ENCODE peak calls at places on chromosomes 12 and 14, in nine cellular contexts. A is ovary, Q is foreskin fibroblast, E is ascending aorta, D is neural crest cell, L is RWPE1, U is GM13977, Z is IMR-90, J is AG10803. M is an unnamed sample.

GRCh38 chr12:12796928-12797788 is 11.7 kb downstream of the APOLD1 start:
- DNase-seq in L (no peak), Q (no peak), D (no peak), E (no peak), U (no peak), J (no peak), Z (no peak), A (no peak), M (no peak)

GRCh38 chr12:6372403-6373003 is 2.9 kb downstream of the SCNN1A start:
- DNase-seq in E (no peak), L (peak), D (no peak), J (peak), Q (peak), U (no peak), A (no peak), Z (peak), M (no peak)

GRCh38 chr12:57369202-57369601 is 61.6 kb downstream of the R3HDM2 start:
- DNase-seq in E (no peak), A (no peak), Q (no peak), Z (no peak), J (no peak), L (no peak), D (no peak), U (no peak), M (no peak)

GRCh38 chr12:9792961-9793617 is 32.4 kb upstream of the CD69 start:
- DNase-seq in E (no peak), U (no peak), Q (peak), J (peak), A (no peak), Z (peak), D (no peak), L (peak), M (no peak)

GRCh38 chr12:116990971-116991966 is 80.5 kb downstream of the FBXW8 start:
- DNase-seq in J (peak), L (no peak), A (no peak), U (no peak), E (no peak), Z (peak), D (no peak), Q (peak), M (no peak)

GRCh38 chr12:110249716-110250225 is 31.3 kb upstream of the ATP2A2 start:
- DNase-seq in A (no peak), E (peak), U (no peak), Q (no peak), L (no peak), Z (no peak), D (no peak), J (peak), M (no peak)

GRCh38 chr14:105093426-105094192 is 28.4 kb upstream of the GPR132 start:
- DNase-seq in E (peak), U (peak), D (peak), A (peak), Z (peak), J (peak), L (peak), Q (peak), M (peak)

GRCh38 chr12:2094597-2094996 is 41.8 kb downstream of the CACNA1C start:
- DNase-seq in U (no peak), A (no peak), E (no peak), Q (peak), L (no peak), Z (peak), D (no peak), J (peak), M (no peak)

GRCh38 chr12:19829100-19829853 is 390.0 kb downstream of the AEBP2 start:
- DNase-seq in L (no peak), D (no peak), Q (no peak), E (no peak), A (no peak), Z (peak), U (peak), J (no peak), M (no peak)

GRCh38 chr12:88579941-88580871 is at the start of gene KITLG:
- DNase-seq in J (peak), L (peak), U (peak), A (peak), E (peak), D (peak), Q (peak), Z (peak), M (peak)

GRCh38 chr12:85866929-85867776 is 6.9 kb upstream of the NTS start:
- DNase-seq in E (no peak), Z (peak), A (no peak), J (peak), Q (peak), U (peak), D (peak), L (peak), M (no peak)

GRCh38 chr14:74502236-74503019 is 8.9 kb downstream of the ISCA2 start:
- DNase-seq in Q (peak), A (no peak), L (no peak), E (peak), U (peak), Z (peak), D (peak), J (peak), M (no peak)

GRCh38 chr14:95003099-95003960 is 154.0 kb downstream of the DICER1 start:
- DNase-seq in E (no peak), D (no peak), L (no peak), U (no peak), A (no peak), Q (no peak), J (no peak), Z (no peak), M (no peak)

GRCh38 chr12:22374499-22374898 is 40.0 kb upstream of the ST8SIA1 start:
- DNase-seq in U (no peak), A (no peak), L (no peak), Q (no peak), E (no peak), J (no peak), D (no peak), Z (no peak), M (no peak)

GRCh38 chr12:6662602-6662905 is 365 bp downstream of the ING4 start:
- DNase-seq in D (no peak), Q (no peak), A (no peak), Z (no peak), U (no peak), E (no peak), L (peak), J (no peak), M (no peak)

GRCh38 chr14:104687601-104688504 is 1.6 kb upstream of the INF2 start:
- DNase-seq in D (no peak), L (peak), Z (no peak), U (no peak), A (peak), Q (no peak), J (peak), E (peak), M (peak)

GRCh38 chr12:12441891-12442461 is 85.1 kb downstream of the BORCS5 start:
- DNase-seq in Z (peak), A (no peak), Q (no peak), J (no peak), D (no peak), L (no peak), U (peak), E (no peak), M (no peak)

GRCh38 chr12:83753882-83754281 is 1067.2 kb downstream of the TMTC2 start:
- DNase-seq in D (no peak), A (no peak), J (no peak), L (no peak), E (no peak), Z (no peak), Q (no peak), U (no peak), M (no peak)

GRCh38 chr12:4145990-4146859 is 127.3 kb upstream of the CCND2 start:
- DNase-seq in A (no peak), Z (no peak), Q (no peak), J (no peak), E (no peak), L (no peak), D (no peak), U (no peak), M (no peak)

GRCh38 chr12:10293570-10294227 is 14.0 kb upstream of the KLRD1 start:
- DNase-seq in D (no peak), U (no peak), E (no peak), L (no peak), A (no peak), Z (no peak), Q (no peak), J (no peak), M (no peak)

GRCh38 chr12:122282066-122282465 is 15.8 kb upstream of the VPS33A start:
- DNase-seq in Z (peak), J (peak), A (no peak), U (no peak), L (no peak), Q (peak), D (no peak), E (no peak), M (no peak)

GRCh38 chr12:90076851-90077319 is 368.2 kb upstream of the ATP2B1 start:
- DNase-seq in A (no peak), Q (no peak), J (no peak), Z (no peak), D (no peak), E (no peak), L (no peak), U (no peak), M (no peak)

GRCh38 chr12:117311-117710 is 50.7 kb downstream of the IQSEC3 start:
- DNase-seq in U (no peak), J (no peak), A (no peak), E (no peak), D (no peak), L (no peak), Z (no peak), Q (no peak), M (no peak)

GRCh38 chr12:33562401-33562800 is 122.8 kb upstream of the SYT10 start:
- DNase-seq in U (no peak), Z (no peak), A (no peak), D (no peak), L (no peak), J (no peak), E (no peak), Q (no peak), M (no peak)

GRCh38 chr14:66043921-66044320 is 442.2 kb upstream of the CCDC196 start:
- DNase-seq in A (no peak), J (peak), L (no peak), E (no peak), Q (peak), U (no peak), D (no peak), Z (no peak), M (no peak)

GRCh38 chr14:29999013-29999539 is 71.4 kb upstream of the PRKD1 start:
- DNase-seq in D (no peak), Q (peak), E (no peak), U (no peak), J (no peak), L (no peak), A (no peak), Z (no peak), M (no peak)

GRCh38 chr12:17035372-17035771 is 429.4 kb upstream of the LMO3 start:
- DNase-seq in E (no peak), Q (no peak), J (no peak), A (no peak), L (no peak), U (no peak), Z (no peak), D (no peak), M (no peak)

GRCh38 chr14:69997849-69998248 is 118.6 kb downstream of the SMOC1 start:
- DNase-seq in J (peak), U (no peak), L (peak), Z (peak), E (peak), D (no peak), Q (peak), A (no peak), M (no peak)

GRCh38 chr12:111268738-111269572 is 99.9 kb downstream of the PHETA1 start:
- DNase-seq in L (no peak), Q (peak), E (no peak), U (peak), Z (no peak), D (peak), J (no peak), A (no peak), M (no peak)

GRCh38 chr12:42819801-42820200 is 230.3 kb upstream of the PRICKLE1 start:
- DNase-seq in A (no peak), U (no peak), Z (no peak), E (no peak), Q (peak), J (no peak), D (no peak), L (no peak), M (no peak)

GRCh38 chr12:121038861-121039654 is at the start of gene OASL:
- DNase-seq in E (peak), A (no peak), U (peak), J (peak), Z (no peak), Q (peak), D (no peak), L (peak), M (no peak)

GRCh38 chr12:132151145-132151765 is 7.0 kb downstream of the NOC4L start:
- DNase-seq in Z (no peak), Q (no peak), J (no peak), A (no peak), E (no peak), L (no peak), D (no peak), U (no peak), M (peak)

GRCh38 chr12:76983420-76983819 is 81.9 kb downstream of the E2F7 start:
- DNase-seq in L (no peak), J (no peak), A (no peak), E (no peak), Z (no peak), D (no peak), U (no peak), Q (no peak), M (no peak)

GRCh38 chr14:77154421-77154820 is 12.8 kb upstream of the ZDHHC22 start:
- DNase-seq in L (no peak), Z (no peak), E (no peak), A (no peak), D (no peak), Q (no peak), U (no peak), J (no peak), M (no peak)

GRCh38 chr14:77153802-77154201 is 12.2 kb upstream of the ZDHHC22 start:
- DNase-seq in J (no peak), Q (no peak), Z (no peak), L (no peak), D (no peak), A (no peak), E (no peak), U (no peak), M (no peak)

GRCh38 chr14:77151918-77152588 is 10.5 kb upstream of the ZDHHC22 start:
- DNase-seq in D (no peak), L (peak), U (peak), A (no peak), J (peak), Q (peak), E (no peak), Z (peak), M (no peak)

GRCh38 chr14:77148510-77149231 is 7.1 kb upstream of the ZDHHC22 start:
- DNase-seq in Z (no peak), D (no peak), Q (no peak), A (no peak), E (no peak), U (no peak), L (no peak), J (no peak), M (no peak)

DNA sequence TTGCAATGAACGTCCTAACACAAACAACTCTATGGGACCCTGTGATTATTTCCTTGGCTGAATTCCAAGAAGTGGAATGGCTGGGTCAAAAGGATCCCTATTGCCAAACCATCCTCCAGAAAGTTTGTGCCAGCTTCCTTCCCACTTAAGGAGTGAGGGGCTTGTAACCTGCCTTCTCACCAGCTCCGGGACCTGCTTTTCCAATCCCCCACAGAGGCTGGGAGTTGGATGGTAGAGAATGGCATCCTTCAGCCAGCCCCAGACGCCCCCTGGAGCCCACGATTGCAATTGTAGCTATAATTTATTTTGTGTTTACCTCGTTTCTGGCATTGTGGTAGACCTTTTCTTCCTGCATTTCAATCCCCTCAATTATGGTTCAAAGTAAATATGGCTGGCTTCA is 9.7 kb upstream of the ZDHHC22 start:
- DNase-seq in Q (peak), Z (no peak), E (no peak), U (no peak), J (no peak), L (peak), D (peak), A (no peak), M (no peak)
- TF ChIP-seq CTCF in Q (peak), Z (peak), E (peak), U (peak), J (peak), L (peak), D (peak), A (no peak), M (peak)

GRCh38 chr12:48813464-48814312 is 4.6 kb upstream of the CACNB3 start:
- DNase-seq in J (no peak), E (no peak), Q (peak), Z (peak), U (no peak), A (peak), L (no peak), D (no peak), M (no peak)
- TF ChIP-seq CTCF in J (peak), E (no peak), Q (no peak), Z (peak), U (no peak), A (no peak), L (no peak), D (no peak), M (no peak)

GRCh38 chr12:41368006-41368405 is 179.9 kb downstream of the PDZRN4 start:
- DNase-seq in E (no peak), L (no peak), U (no peak), J (peak), Q (no peak), D (no peak), A (no peak), Z (peak), M (no peak)
- TF ChIP-seq CTCF in E (no peak), L (peak), U (peak), J (peak), Q (peak), D (peak), A (no peak), Z (peak), M (peak)

GRCh38 chr12:124398578-124399227 is 103.8 kb downstream of the RFLNA start:
- DNase-seq in A (peak), U (no peak), J (no peak), E (peak), L (no peak), Z (no peak), D (no peak), Q (no peak), M (no peak)
- TF ChIP-seq CTCF in A (no peak), U (no peak), J (no peak), E (peak), L (no peak), Z (peak), D (no peak), Q (no peak), M (no peak)

GRCh38 chr12:24724765-24725307 is 224.1 kb downstream of the BCAT1 start:
- DNase-seq in Z (no peak), D (no peak), Q (no peak), J (no peak), A (no peak), E (no peak), L (no peak), U (no peak), M (no peak)

GRCh38 chr12:24723759-24724158 is 225.1 kb downstream of the BCAT1 start:
- DNase-seq in A (no peak), J (no peak), L (no peak), Z (no peak), Q (no peak), U (no peak), D (no peak), E (no peak), M (no peak)

GRCh38 chr12:24730461-24730896 is 218.4 kb downstream of the BCAT1 start:
- DNase-seq in A (no peak), L (no peak), D (no peak), U (no peak), E (no peak), J (no peak), Q (no peak), Z (no peak), M (no peak)

GRCh38 chr12:24728826-24729225 is 220.1 kb downstream of the BCAT1 start:
- DNase-seq in Z (no peak), D (no peak), J (no peak), E (no peak), L (no peak), U (no peak), A (no peak), Q (no peak), M (no peak)

GRCh38 chr12:24728366-24728765 is 220.5 kb downstream of the BCAT1 start:
- DNase-seq in A (no peak), E (no peak), Q (peak), J (peak), D (no peak), U (peak), Z (peak), L (peak), M (no peak)
- TF ChIP-seq CTCF in A (peak), E (peak), Q (peak), J (peak), D (peak), U (peak), Z (peak), L (no peak), M (peak)

DNA sequence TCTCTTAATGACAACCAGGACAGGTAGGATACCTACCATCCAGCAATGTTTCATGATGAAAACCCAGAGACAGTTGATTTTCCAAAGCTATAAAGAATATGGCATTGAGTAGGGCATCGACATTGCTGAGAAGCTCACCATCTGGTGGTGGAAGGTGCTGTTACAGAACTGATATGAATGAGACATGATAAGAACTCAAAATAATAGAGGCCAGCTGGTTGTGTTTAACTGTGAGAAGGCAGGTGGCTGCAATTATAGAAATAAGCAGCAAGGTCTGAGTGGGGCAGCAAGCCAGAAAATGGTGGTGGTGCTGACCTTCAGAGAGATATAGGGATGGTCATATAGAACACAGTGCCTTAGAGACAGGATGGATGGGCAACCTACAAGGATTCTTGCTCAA is 449.7 kb downstream of the BTG1 start:
- DNase-seq in L (no peak), U (no peak), J (no peak), Z (no peak), D (no peak), Q (no peak), E (no peak), A (no peak), M (no peak)
- TF ChIP-seq CTCF in L (no peak), U (no peak), J (no peak), Z (no peak), D (no peak), Q (no peak), E (no peak), A (no peak), M (no peak)

M was measured in progenitor cell of endocrine pancreas.